ENCODE peak calls at places on chromosomes 12 and 14, in eight cellular contexts. D is amniotic stem cell, L is NCI-H1694 treated with DMSO at 0.1 percent for 48 hours, Y is aorta, Z is MCF 10A, G is ACHN, X is posterior vena cava, W is NCI-H1105 treated with DMSO at 0.1 percent for 48 hours. T is an unnamed sample.

GRCh38 chr12:61538951-61539350 is 721.3 kb upstream of the USP15 start:
- DNase-seq in L (no peak), W (peak), X (no peak), G (peak), Y (no peak), D (no peak), Z (peak), T (peak)

GRCh38 chr14:55433880-55434804 is 6.3 kb downstream of the TBPL2 start:
- DNase-seq in D (no peak), W (no peak), G (no peak), X (no peak), L (no peak), Y (no peak), Z (no peak), T (no peak)

GRCh38 chr14:29521526-29522137 is 406.0 kb downstream of the PRKD1 start:
- DNase-seq in X (no peak), Z (peak), L (peak), Y (no peak), D (no peak), W (peak), G (peak), T (peak)

GRCh38 chr12:110600254-110600653 is 13.7 kb upstream of the TCTN1 start:
- DNase-seq in Y (no peak), L (peak), W (peak), D (peak), X (no peak), Z (peak), G (peak), T (no peak)

GRCh38 chr12:66879392-66879791 is 200.5 kb upstream of the GRIP1 start:
- DNase-seq in G (no peak), Z (no peak), L (no peak), X (no peak), W (no peak), D (no peak), Y (no peak), T (no peak)

GRCh38 chr14:95309261-95310051 is 10.3 kb downstream of the CLMN start:
- DNase-seq in W (no peak), Z (no peak), D (no peak), Y (peak), G (no peak), L (no peak), X (peak), T (no peak)

GRCh38 chr12:75322464-75322863 is 7.7 kb downstream of the CAPS2 start:
- DNase-seq in X (no peak), D (peak), Z (no peak), L (no peak), W (no peak), Y (no peak), G (peak), T (no peak)

GRCh38 chr14:51661504-51661903 is 9.8 kb downstream of the FRMD6 start:
- DNase-seq in Y (no peak), L (no peak), D (no peak), X (no peak), W (no peak), Z (no peak), G (no peak), T (no peak)

GRCh38 chr12:78795934-78796445 is 68.6 kb upstream of the SYT1 start:
- DNase-seq in X (no peak), L (no peak), W (no peak), Z (no peak), Y (no peak), D (no peak), G (no peak), T (no peak)

GRCh38 chr14:52307870-52308269 is 6.2 kb upstream of the PTGER2 start:
- DNase-seq in W (no peak), G (no peak), X (no peak), D (no peak), Y (no peak), Z (no peak), L (no peak), T (no peak)

GRCh38 chr12:108570743-108571603 is 8.6 kb downstream of the ISCU start:
- DNase-seq in W (peak), D (peak), Y (no peak), L (peak), Z (peak), X (peak), G (peak), T (no peak)

GRCh38 chr14:102573591-102574046 is 18.8 kb upstream of the RCOR1 start:
- DNase-seq in D (no peak), Z (no peak), G (no peak), W (no peak), L (no peak), Y (no peak), X (no peak), T (no peak)

GRCh38 chr12:53061404-53062010 is 11.6 kb downstream of the TNS2 start:
- DNase-seq in W (peak), X (peak), D (no peak), Z (peak), Y (peak), L (no peak), G (peak), T (no peak)

GRCh38 chr12:2160043-2160442 is 107.3 kb downstream of the CACNA1C start:
- DNase-seq in X (no peak), Y (no peak), W (no peak), G (no peak), D (no peak), Z (no peak), L (no peak), T (no peak)

GRCh38 chr14:20400965-20401593 is 12.2 kb downstream of the TEP1 start:
- DNase-seq in D (no peak), W (no peak), L (no peak), X (no peak), Y (no peak), Z (peak), G (peak), T (no peak)

GRCh38 chr12:6684609-6685008 is 4.6 kb downstream of the ZNF384 start:
- DNase-seq in G (peak), Y (no peak), W (peak), L (peak), X (no peak), D (no peak), Z (peak), T (peak)

GRCh38 chr14:79405511-79405910 is 805.8 kb downstream of the DIO2 start:
- DNase-seq in G (no peak), Y (no peak), L (no peak), W (no peak), Z (no peak), D (no peak), X (no peak), T (no peak)

GRCh38 chr12:16668198-16668597 is 62.2 kb upstream of the LMO3 start:
- DNase-seq in G (no peak), Y (no peak), X (no peak), L (no peak), D (no peak), Z (no peak), W (no peak), T (peak)

GRCh38 chr12:70686907-70687306 is 49.7 kb upstream of the PTPRB start:
- DNase-seq in X (no peak), L (no peak), Z (no peak), G (no peak), Y (no peak), W (no peak), D (no peak), T (no peak)

GRCh38 chr12:49092086-49092815 is 2.4 kb downstream of the DHH start:
- DNase-seq in X (peak), D (no peak), Y (peak), G (peak), L (no peak), Z (peak), W (no peak), T (peak)

GRCh38 chr14:62117010-62117717 is 354.9 kb downstream of the SNAPC1 start:
- DNase-seq in L (peak), D (peak), W (peak), X (peak), Y (peak), Z (no peak), G (peak), T (peak)

GRCh38 chr12:124386059-124386458 is 91.2 kb downstream of the RFLNA start:
- DNase-seq in D (no peak), W (no peak), X (no peak), Z (peak), L (no peak), Y (no peak), G (peak), T (no peak)

GRCh38 chr12:55729592-55730446 is 1.0 kb upstream of the CD63 start:
- DNase-seq in D (peak), Z (peak), L (peak), X (peak), Y (peak), W (peak), G (peak), T (peak)

GRCh38 chr14:95463173-95463901 is 53.1 kb downstream of the SYNE3 start:
- DNase-seq in Z (no peak), G (no peak), L (peak), Y (no peak), X (no peak), W (peak), D (no peak), T (no peak)

GRCh38 chr14:92844220-92844619 is 50.1 kb downstream of the GOLGA5 start:
- DNase-seq in G (no peak), D (no peak), L (no peak), Y (no peak), W (no peak), X (no peak), Z (peak), T (no peak)

GRCh38 chr12:94982456-94982855 is 21.0 kb downstream of the NDUFA12 start:
- DNase-seq in W (no peak), Y (no peak), G (peak), L (no peak), D (no peak), Z (no peak), X (no peak), T (no peak)

GRCh38 chr12:123712780-123713319 is 697 bp downstream of the ATP6V0A2 start:
- DNase-seq in G (no peak), D (no peak), Z (peak), L (no peak), Y (no peak), W (peak), X (no peak), T (no peak)

GRCh38 chr12:43291516-43291915 is 260.5 kb downstream of the ADAMTS20 start:
- DNase-seq in W (peak), Y (no peak), X (no peak), D (no peak), L (no peak), Z (peak), G (no peak), T (no peak)

T was measured in NT2/D1.